ENCODE peak calls at places on chromosomes 6 and 20, in ten cellular contexts. One of them, this sample, is unnamed.

GRCh38 chr6:31528821-31529328 is at the start of gene MCCD1:
- DNase-seq in CD8-positive, alpha-beta memory T cell: no peak
- DNase-seq in MM.1S: no peak
- DNase-seq in BJ: no peak
- DNase-seq in cardiac muscle cell: no peak
- DNase-seq in astrocyte of the spinal cord: no peak
- DNase-seq in brain microvascular endothelial cell: no peak
- DNase-seq in AG04449: no peak
- DNase-seq in HCT116: no peak
- DNase-seq in CD8-positive, alpha-beta T cell: no peak
- DNase-seq in this sample: no peak

GRCh38 chr6:2583459-2583858 is 167.3 kb downstream of the MYLK4 start:
- DNase-seq in CD8-positive, alpha-beta memory T cell: no peak
- DNase-seq in MM.1S: no peak
- DNase-seq in BJ: no peak
- DNase-seq in cardiac muscle cell: no peak
- DNase-seq in astrocyte of the spinal cord: no peak
- DNase-seq in brain microvascular endothelial cell: no peak
- DNase-seq in AG04449: no peak
- DNase-seq in HCT116: no peak
- DNase-seq in CD8-positive, alpha-beta T cell: no peak
- DNase-seq in this sample: no peak

GRCh38 chr6:166996406-166996805 is 2.8 kb upstream of the CEP43 start:
- DNase-seq in CD8-positive, alpha-beta memory T cell: no peak
- DNase-seq in MM.1S: no peak
- DNase-seq in BJ: no peak
- DNase-seq in cardiac muscle cell: no peak
- DNase-seq in astrocyte of the spinal cord: peak; percentile 36
- DNase-seq in brain microvascular endothelial cell: peak; percentile 45
- DNase-seq in AG04449: no peak
- DNase-seq in HCT116: no peak
- DNase-seq in CD8-positive, alpha-beta T cell: no peak
- DNase-seq in this sample: peak; percentile 51

GRCh38 chr6:125519367-125519766 is 217.6 kb upstream of the HDDC2 start:
- DNase-seq in CD8-positive, alpha-beta memory T cell: no peak
- DNase-seq in MM.1S: no peak
- DNase-seq in BJ: no peak
- DNase-seq in cardiac muscle cell: no peak
- DNase-seq in astrocyte of the spinal cord: peak; percentile 61
- DNase-seq in brain microvascular endothelial cell: no peak
- DNase-seq in AG04449: no peak
- DNase-seq in HCT116: no peak
- DNase-seq in CD8-positive, alpha-beta T cell: no peak
- DNase-seq in this sample: peak; percentile 50

GRCh38 chr6:111709615-111710398 is 104.1 kb upstream of the TRAF3IP2 start:
- DNase-seq in CD8-positive, alpha-beta memory T cell: peak; percentile 72
- DNase-seq in MM.1S: peak; percentile 42
- DNase-seq in BJ: no peak
- DNase-seq in cardiac muscle cell: peak; percentile 73
- DNase-seq in astrocyte of the spinal cord: peak; percentile 87
- DNase-seq in brain microvascular endothelial cell: peak; percentile 46
- DNase-seq in AG04449: no peak
- DNase-seq in HCT116: peak; percentile 48
- DNase-seq in CD8-positive, alpha-beta T cell: peak; percentile 57
- DNase-seq in this sample: peak; percentile 66

GRCh38 chr6:143743256-143744166 is 65.7 kb downstream of the PHACTR2 start:
- DNase-seq in CD8-positive, alpha-beta memory T cell: no peak
- DNase-seq in MM.1S: no peak
- DNase-seq in BJ: no peak
- DNase-seq in cardiac muscle cell: peak; percentile 3
- DNase-seq in astrocyte of the spinal cord: peak; percentile 56
- DNase-seq in brain microvascular endothelial cell: no peak
- DNase-seq in AG04449: no peak
- DNase-seq in HCT116: no peak
- DNase-seq in CD8-positive, alpha-beta T cell: no peak
- DNase-seq in this sample: no peak

GRCh38 chr6:119346450-119346849 is 3.1 kb downstream of the MAN1A1 start:
- DNase-seq in CD8-positive, alpha-beta memory T cell: no peak
- DNase-seq in MM.1S: no peak
- DNase-seq in BJ: no peak
- DNase-seq in cardiac muscle cell: no peak
- DNase-seq in astrocyte of the spinal cord: no peak
- DNase-seq in brain microvascular endothelial cell: no peak
- DNase-seq in AG04449: no peak
- DNase-seq in HCT116: no peak
- DNase-seq in CD8-positive, alpha-beta T cell: no peak
- DNase-seq in this sample: no peak

GRCh38 chr6:136822051-136822378 is 377 bp upstream of the PEX7 start:
- DNase-seq in CD8-positive, alpha-beta memory T cell: no peak
- DNase-seq in MM.1S: no peak
- DNase-seq in BJ: peak; percentile 4
- DNase-seq in cardiac muscle cell: no peak
- DNase-seq in astrocyte of the spinal cord: no peak
- DNase-seq in brain microvascular endothelial cell: no peak
- DNase-seq in AG04449: no peak
- DNase-seq in HCT116: no peak
- DNase-seq in CD8-positive, alpha-beta T cell: no peak
- DNase-seq in this sample: no peak

GRCh38 chr20:63284083-63284440 is 8.9 kb upstream of the COL20A1 start:
- DNase-seq in CD8-positive, alpha-beta memory T cell: no peak
- DNase-seq in MM.1S: no peak
- DNase-seq in BJ: no peak
- DNase-seq in cardiac muscle cell: no peak
- DNase-seq in astrocyte of the spinal cord: no peak
- DNase-seq in brain microvascular endothelial cell: no peak
- DNase-seq in AG04449: no peak
- DNase-seq in HCT116: no peak
- DNase-seq in CD8-positive, alpha-beta T cell: no peak
- DNase-seq in this sample: no peak

GRCh38 chr20:63284544-63284949 is 8.4 kb upstream of the COL20A1 start:
- DNase-seq in CD8-positive, alpha-beta memory T cell: no peak
- DNase-seq in MM.1S: no peak
- DNase-seq in BJ: no peak
- DNase-seq in cardiac muscle cell: no peak
- DNase-seq in astrocyte of the spinal cord: no peak
- DNase-seq in brain microvascular endothelial cell: no peak
- DNase-seq in AG04449: no peak
- DNase-seq in HCT116: no peak
- DNase-seq in CD8-positive, alpha-beta T cell: no peak
- DNase-seq in this sample: no peak

GRCh38 chr20:63283397-63284082 is 9.4 kb upstream of the COL20A1 start:
- DNase-seq in CD8-positive, alpha-beta memory T cell: no peak
- DNase-seq in MM.1S: no peak
- DNase-seq in BJ: no peak
- DNase-seq in cardiac muscle cell: no peak
- DNase-seq in astrocyte of the spinal cord: no peak
- DNase-seq in brain microvascular endothelial cell: no peak
- DNase-seq in AG04449: no peak
- DNase-seq in HCT116: no peak
- DNase-seq in CD8-positive, alpha-beta T cell: no peak
- DNase-seq in this sample: no peak

GRCh38 chr20:63285636-63286615 is 7.1 kb upstream of the COL20A1 start:
- DNase-seq in CD8-positive, alpha-beta memory T cell: no peak
- DNase-seq in MM.1S: no peak
- DNase-seq in BJ: no peak
- DNase-seq in cardiac muscle cell: no peak
- DNase-seq in astrocyte of the spinal cord: no peak
- DNase-seq in brain microvascular endothelial cell: no peak
- DNase-seq in AG04449: no peak
- DNase-seq in HCT116: no peak
- DNase-seq in CD8-positive, alpha-beta T cell: no peak
- DNase-seq in this sample: no peak

DNA sequence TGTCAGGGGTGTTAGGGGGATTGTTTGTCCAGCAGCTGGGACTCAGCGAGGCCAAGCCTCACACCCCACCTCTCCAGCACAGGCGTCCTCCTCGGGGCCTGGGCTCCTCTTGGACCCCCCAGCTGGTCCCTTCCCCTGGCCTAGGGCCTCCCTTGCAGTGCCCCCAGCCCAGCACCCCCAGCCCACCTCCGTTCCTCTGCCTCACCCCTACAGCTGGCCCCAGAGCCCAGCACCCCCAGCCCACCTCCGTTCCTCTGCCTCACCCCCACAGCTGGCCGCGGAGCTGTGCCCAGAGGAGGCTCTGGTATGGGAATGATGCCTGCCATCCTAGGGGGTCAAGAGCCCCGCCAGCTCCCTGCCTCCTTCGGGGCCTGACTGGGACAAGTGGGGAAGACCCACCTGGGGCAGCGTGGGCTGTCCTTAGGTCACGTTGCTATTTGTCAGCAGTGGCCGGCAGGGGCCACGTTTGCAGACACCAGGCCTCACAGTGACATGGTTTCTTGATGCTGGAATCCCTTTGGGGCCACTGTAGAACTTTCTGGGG is 7.9 kb upstream of the COL20A1 start:
- DNase-seq in CD8-positive, alpha-beta memory T cell: no peak
- DNase-seq in MM.1S: no peak
- DNase-seq in BJ: no peak
- DNase-seq in cardiac muscle cell: no peak
- DNase-seq in astrocyte of the spinal cord: no peak
- DNase-seq in brain microvascular endothelial cell: no peak
- DNase-seq in AG04449: no peak
- DNase-seq in HCT116: no peak
- DNase-seq in CD8-positive, alpha-beta T cell: no peak
- DNase-seq in this sample: no peak
- H3K4me3 ChIP-seq in CD8-positive, alpha-beta memory T cell: no peak overlapping the region
- H3K4me3 ChIP-seq in MM.1S: no peak overlapping the region
- H3K4me3 ChIP-seq in BJ: no peak overlapping the region
- H3K4me3 ChIP-seq in cardiac muscle cell: no peak overlapping the region
- H3K4me3 ChIP-seq in astrocyte of the spinal cord: no peak overlapping the region
- H3K4me3 ChIP-seq in brain microvascular endothelial cell: no peak overlapping the region
- H3K4me3 ChIP-seq in AG04449: no peak overlapping the region
- H3K4me3 ChIP-seq in HCT116: no peak overlapping the region
- H3K4me3 ChIP-seq in CD8-positive, alpha-beta T cell: no peak overlapping the region
- H3K4me3 ChIP-seq in this sample: no peak overlapping the region

DNA sequence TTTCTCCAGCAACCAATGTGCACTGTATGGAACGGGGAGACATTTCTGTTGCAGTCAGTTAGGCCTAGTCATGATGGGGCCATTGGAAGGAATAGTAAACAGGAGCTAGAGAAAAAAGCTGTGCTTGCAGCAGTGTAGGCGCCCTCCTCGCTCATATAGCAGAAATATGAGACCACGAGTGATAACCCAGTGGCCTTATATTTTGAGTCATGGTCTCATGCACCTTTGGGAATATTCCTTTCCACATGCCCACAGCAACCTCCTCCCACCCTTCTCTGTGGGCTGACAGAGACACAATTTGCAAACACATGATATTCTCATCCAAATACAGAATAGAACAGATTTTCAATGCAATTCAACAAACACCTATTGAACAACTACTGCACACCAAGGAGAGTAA is 248.9 kb upstream of the CITED2 start:
- DNase-seq in CD8-positive, alpha-beta memory T cell: no peak
- DNase-seq in MM.1S: no peak
- DNase-seq in BJ: no peak
- DNase-seq in cardiac muscle cell: no peak
- DNase-seq in astrocyte of the spinal cord: no peak
- DNase-seq in brain microvascular endothelial cell: peak; percentile 41
- DNase-seq in AG04449: no peak
- DNase-seq in HCT116: no peak
- DNase-seq in CD8-positive, alpha-beta T cell: no peak
- DNase-seq in this sample: no peak
- H3K4me3 ChIP-seq in CD8-positive, alpha-beta memory T cell: no peak overlapping the region
- H3K4me3 ChIP-seq in MM.1S: no peak overlapping the region
- H3K4me3 ChIP-seq in BJ: no peak overlapping the region
- H3K4me3 ChIP-seq in cardiac muscle cell: no peak overlapping the region
- H3K4me3 ChIP-seq in astrocyte of the spinal cord: no peak overlapping the region
- H3K4me3 ChIP-seq in brain microvascular endothelial cell: no peak overlapping the region
- H3K4me3 ChIP-seq in AG04449: no peak overlapping the region
- H3K4me3 ChIP-seq in HCT116: no peak overlapping the region
- H3K4me3 ChIP-seq in CD8-positive, alpha-beta T cell: no peak overlapping the region
- H3K4me3 ChIP-seq in this sample: no peak overlapping the region

DNA sequence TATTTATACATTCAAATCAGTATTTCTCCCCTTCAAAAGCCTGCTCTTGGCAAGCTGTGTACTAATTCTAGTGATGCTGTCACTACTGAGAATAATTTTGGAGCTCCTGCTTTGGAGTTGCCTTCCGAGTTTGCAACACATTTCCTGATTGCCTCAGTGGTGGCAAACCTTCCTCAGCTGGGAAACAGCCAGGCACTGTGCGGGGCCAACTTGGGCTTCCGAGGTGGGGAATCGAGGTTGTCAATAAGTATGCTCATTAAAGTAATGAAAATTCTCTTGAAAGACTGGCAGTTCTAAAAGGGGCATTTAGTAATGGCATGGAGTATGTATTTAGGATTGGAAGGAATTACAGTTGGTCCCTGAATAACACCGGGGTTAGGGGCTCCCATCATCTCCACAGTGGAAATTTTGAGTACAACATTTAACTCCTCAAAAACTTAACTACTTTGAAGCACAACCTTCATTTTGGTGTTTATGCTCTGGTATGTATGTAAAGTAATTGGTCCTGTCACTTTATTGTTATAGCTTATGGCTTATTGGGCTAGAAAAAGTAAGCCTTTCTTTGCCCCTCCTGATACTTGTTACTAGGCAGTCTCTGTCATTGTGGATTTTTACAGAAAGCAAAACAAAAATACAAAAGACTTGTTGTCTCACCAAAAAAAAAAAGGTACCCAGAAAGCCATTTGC is 2.7 kb downstream of the PAQR8 start:
- DNase-seq in CD8-positive, alpha-beta memory T cell: no peak
- DNase-seq in MM.1S: no peak
- DNase-seq in BJ: no peak
- DNase-seq in cardiac muscle cell: no peak
- DNase-seq in astrocyte of the spinal cord: no peak
- DNase-seq in brain microvascular endothelial cell: no peak
- DNase-seq in AG04449: no peak
- DNase-seq in HCT116: no peak
- DNase-seq in CD8-positive, alpha-beta T cell: no peak
- DNase-seq in this sample: no peak
- H3K4me3 ChIP-seq in CD8-positive, alpha-beta memory T cell: no peak overlapping the region
- H3K4me3 ChIP-seq in MM.1S: no peak overlapping the region
- H3K4me3 ChIP-seq in BJ: no peak overlapping the region
- H3K4me3 ChIP-seq in cardiac muscle cell: no peak overlapping the region
- H3K4me3 ChIP-seq in astrocyte of the spinal cord: no peak overlapping the region
- H3K4me3 ChIP-seq in brain microvascular endothelial cell: no peak overlapping the region
- H3K4me3 ChIP-seq in AG04449: no peak overlapping the region
- H3K4me3 ChIP-seq in HCT116: no peak overlapping the region
- H3K4me3 ChIP-seq in CD8-positive, alpha-beta T cell: no peak overlapping the region
- H3K4me3 ChIP-seq in this sample: no peak overlapping the region

DNA sequence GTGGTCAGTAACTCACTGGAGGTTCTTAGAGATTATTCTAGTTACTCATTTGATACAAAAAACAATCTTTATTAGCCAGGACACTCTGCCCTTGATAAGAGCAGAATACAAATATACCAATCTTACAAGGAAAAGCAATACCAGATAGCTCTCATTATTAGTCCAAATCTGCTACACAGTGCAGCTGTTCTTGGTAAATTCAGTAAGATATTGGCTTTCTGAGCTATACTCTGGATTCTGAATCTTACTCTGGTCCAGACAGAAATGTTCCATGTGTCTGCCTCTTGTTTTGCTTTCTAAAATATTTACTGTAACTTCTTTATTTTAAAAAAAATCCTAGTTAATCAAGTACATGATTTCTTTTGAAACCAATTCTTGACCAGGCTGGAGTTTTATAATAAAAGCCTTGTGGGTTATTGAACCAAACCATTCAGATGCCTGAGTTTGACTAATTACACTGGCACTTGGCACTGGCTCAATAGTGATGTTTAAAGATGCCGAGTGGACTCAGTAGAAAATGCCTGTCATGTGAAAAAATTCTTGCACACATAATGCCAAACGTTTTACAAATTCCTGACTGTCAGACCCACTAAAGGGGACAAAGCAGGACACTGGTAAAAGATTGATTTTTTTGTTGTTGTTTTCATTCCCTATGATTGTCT is 242.8 kb upstream of the TCF21 start:
- DNase-seq in CD8-positive, alpha-beta memory T cell: no peak
- DNase-seq in MM.1S: no peak
- DNase-seq in BJ: peak; percentile 71
- DNase-seq in cardiac muscle cell: no peak
- DNase-seq in astrocyte of the spinal cord: peak; percentile 63
- DNase-seq in brain microvascular endothelial cell: peak; percentile 79
- DNase-seq in AG04449: no peak
- DNase-seq in HCT116: no peak
- DNase-seq in CD8-positive, alpha-beta T cell: no peak
- DNase-seq in this sample: peak; percentile 53
- H3K4me3 ChIP-seq in CD8-positive, alpha-beta memory T cell: no peak overlapping the region
- H3K4me3 ChIP-seq in MM.1S: no peak overlapping the region
- H3K4me3 ChIP-seq in BJ: no peak overlapping the region
- H3K4me3 ChIP-seq in cardiac muscle cell: no peak overlapping the region
- H3K4me3 ChIP-seq in astrocyte of the spinal cord: no peak overlapping the region
- H3K4me3 ChIP-seq in brain microvascular endothelial cell: no peak overlapping the region
- H3K4me3 ChIP-seq in AG04449: no peak overlapping the region
- H3K4me3 ChIP-seq in HCT116: no peak overlapping the region
- H3K4me3 ChIP-seq in CD8-positive, alpha-beta T cell: no peak overlapping the region
- H3K4me3 ChIP-seq in this sample: no peak overlapping the region

This sample was measured in bronchial epithelial cell.